ENCODE peak calls at places on chromosomes 6 and 20, in four cellular contexts. T is hepatocyte, C is cardiac muscle cell, N is tibial artery. K is an unnamed sample.
A peak's percentile ranks its signal among the peaks of the same experiment; 100 is the strongest.

GRCh38 chr6:148247386-148248063 is 95.1 kb upstream of the SASH1 start:
- DNase-seq in T (no peak), C (no peak), N (no peak), K (no peak)

GRCh38 chr6:41370488-41371111 is 35.2 kb downstream of the NCR2 start:
- DNase-seq in T (no peak), C (no peak), N (no peak), K (no peak)

GRCh38 chr6:2854394-2854982 is 12.8 kb upstream of the SERPINB1 start:
- DNase-seq in T (no peak), C (peak; percentile 71), N (no peak), K (no peak)

GRCh38 chr6:123715243-123715863 is 78.6 kb upstream of the TRDN start:
- DNase-seq in T (peak; percentile 49), C (peak; percentile 24), N (no peak), K (no peak)

GRCh38 chr6:111592726-111593515 is 12.8 kb downstream of the TRAF3IP2 start:
- DNase-seq in T (no peak), C (no peak), N (no peak), K (no peak)

GRCh38 chr20:63330084-63330760 is 30.9 kb downstream of the CHRNA4 start:
- DNase-seq in T (no peak), C (no peak), N (no peak), K (no peak)

GRCh38 chr20:63696628-63697356 is at the start of gene TNFRSF6B:
- DNase-seq in T (no peak), C (no peak), N (peak; percentile 20), K (peak; percentile 26)

GRCh38 chr6:69027861-69028260 is 392.8 kb downstream of the ADGRB3 start:
- DNase-seq in T (no peak), C (no peak), N (no peak), K (no peak)

GRCh38 chr20:21096321-21097043 is 9.7 kb downstream of the LINC00237 start:
- DNase-seq in T (no peak), C (peak; percentile 24), N (no peak), K (no peak)

GRCh38 chr20:59042151-59042795 is at the start of gene PRELID3B:
- DNase-seq in T (peak; percentile 34), C (peak; percentile 24), N (peak; percentile 31), K (peak; percentile 24)

GRCh38 chr6:84150680-84151079 is 76.8 kb downstream of the CEP162 start:
- DNase-seq in T (no peak), C (peak; percentile 42), N (no peak), K (no peak)

GRCh38 chr6:13635948-13636658 is 21.0 kb downstream of the NOL7 start:
- DNase-seq in T (no peak), C (no peak), N (no peak), K (no peak)

GRCh38 chr6:25166955-25167753 is 112.0 kb upstream of the CARMIL1 start:
- DNase-seq in T (no peak), C (no peak), N (no peak), K (no peak)

DNA sequence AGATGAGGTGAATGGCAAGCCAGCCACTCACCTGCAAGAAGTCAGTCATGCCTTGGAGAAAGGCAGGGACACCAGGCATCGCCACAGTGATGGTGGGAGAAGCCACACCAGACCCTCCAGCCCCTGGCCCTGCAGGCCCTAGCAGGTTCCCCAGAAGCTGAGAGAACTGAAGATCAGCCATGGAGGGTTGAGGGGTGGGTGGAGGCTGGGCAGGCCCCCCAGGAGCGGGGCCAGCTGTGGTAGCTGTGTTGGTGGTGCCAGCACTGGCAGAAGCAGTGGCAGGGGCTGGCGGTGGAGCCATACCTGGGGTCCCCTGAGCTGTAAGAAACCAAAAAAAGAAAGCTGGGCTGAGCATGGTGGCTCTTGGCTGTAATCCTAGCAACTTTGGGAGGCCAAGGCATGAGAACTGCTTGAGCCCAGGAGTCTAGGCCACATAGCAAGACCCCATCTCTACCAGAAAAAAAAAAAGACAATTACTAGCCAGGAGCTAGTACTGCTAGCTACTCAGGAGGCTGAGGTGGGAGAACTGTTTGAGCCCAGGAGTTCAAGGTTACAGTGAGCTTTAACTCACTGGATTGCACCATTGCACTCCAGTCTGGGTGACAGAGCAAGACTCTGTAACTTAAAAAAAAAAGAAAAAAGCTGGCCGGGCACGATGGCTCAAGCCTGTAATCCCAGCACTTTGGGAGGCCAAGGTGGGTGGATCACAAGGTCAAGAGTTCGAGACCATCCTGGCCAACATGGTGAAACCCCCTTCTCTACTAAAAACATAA is 9.5 kb downstream of the BAG6 start:
- DNase-seq in T (no peak), C (no peak), N (no peak), K (no peak)
- H3K27ac ChIP-seq in T (no peak overlapping the region), C (no peak overlapping the region), N (no peak overlapping the region), K (no peak overlapping the region)

DNA sequence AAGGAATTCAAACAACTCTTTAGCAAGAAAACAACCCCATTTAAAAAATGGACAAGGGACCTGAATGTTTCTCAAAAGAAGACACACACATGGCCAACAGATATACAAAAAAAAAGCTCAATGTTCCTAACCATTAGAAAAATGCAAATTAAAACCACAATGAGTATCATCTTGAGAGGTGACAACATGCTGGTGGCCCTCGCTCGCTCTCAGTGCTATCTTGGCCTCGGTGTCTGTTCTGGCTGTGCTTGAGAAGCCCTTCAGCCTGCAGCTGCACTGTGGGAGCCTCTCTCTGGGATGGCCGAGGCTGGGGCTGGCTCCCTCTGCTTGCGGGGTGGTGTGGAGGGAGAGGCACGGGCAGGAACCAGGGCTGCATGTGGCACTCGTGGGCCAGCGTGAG is 13.4 kb downstream of the SPINT4 start:
- DNase-seq in T (no peak), C (no peak), N (no peak), K (no peak)
- H3K4me1 ChIP-seq in T (no peaks in the 10 kb centered on the region), C (no peaks in the 10 kb centered on the region), N (no peaks in the 10 kb centered on the region), K (no peaks in the 10 kb centered on the region)

GRCh38 chr6:52992980-52993379 is 2.1 kb downstream of the GSTA4 start:
- DNase-seq in T (no peak), C (peak; percentile 76), N (no peak), K (no peak)

GRCh38 chr6:52993461-52993860 is 1.6 kb downstream of the GSTA4 start:
- DNase-seq in T (no peak), C (peak; percentile 13), N (no peak), K (no peak)

GRCh38 chr6:52995913-52996685 is 1.0 kb upstream of the GSTA4 start:
- DNase-seq in T (peak; percentile 33), C (peak; percentile 87), N (peak; percentile 41), K (peak; percentile 21)

GRCh38 chr6:52994789-52995078 is 350 bp downstream of the GSTA4 start:
- DNase-seq in T (peak; percentile 53), C (no peak), N (peak; percentile 45), K (peak; percentile 33)

DNA sequence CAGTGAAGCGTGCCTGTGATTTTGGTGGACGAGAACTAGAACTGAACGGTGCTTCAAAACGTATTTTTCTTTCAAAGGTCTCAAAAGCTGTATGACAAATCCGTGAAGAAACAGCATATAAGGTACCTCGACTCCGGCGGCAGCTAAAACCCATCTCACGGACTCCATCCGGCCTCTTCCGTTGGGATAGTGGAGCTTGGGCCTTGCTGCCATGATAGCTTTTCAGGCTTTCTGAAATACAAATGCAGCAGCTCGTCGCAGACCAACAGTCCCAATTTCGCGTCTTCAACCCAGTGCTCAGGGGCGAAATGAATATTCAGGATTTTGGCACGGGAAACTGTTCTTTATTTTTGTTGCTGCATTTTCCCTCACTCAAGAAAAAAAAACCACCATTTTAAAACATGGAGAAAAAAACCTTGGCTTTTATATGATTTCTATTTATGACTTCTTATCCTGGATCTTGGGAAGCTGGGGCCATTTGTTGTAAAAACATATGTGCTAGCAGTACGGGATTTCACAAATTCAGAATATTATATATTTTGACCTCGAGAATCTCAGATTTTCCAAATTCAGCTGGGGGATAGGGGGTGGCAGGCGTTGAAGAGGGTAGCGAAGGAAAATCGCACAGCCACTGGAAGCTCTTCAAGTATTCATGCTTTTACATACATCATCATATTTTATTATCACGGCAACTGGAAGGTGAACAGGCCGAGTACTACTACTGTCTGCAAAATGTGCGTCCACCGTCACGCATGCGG is 874 bp downstream of the GSTA4 start:
- DNase-seq in T (peak; percentile 45), C (peak; percentile 55), N (no peak), K (peak; percentile 22)
- H3K27ac ChIP-seq in T (peak overlapping the region; percentile 97), C (peak overlapping the region; percentile 99), N (peak overlapping the region; percentile 92), K (peak overlapping the region; percentile 91)

GRCh38 chr6:1068905-1069304 is 243.0 kb upstream of the FOXQ1 start:
- DNase-seq in T (no peak), C (no peak), N (no peak), K (no peak)
- H3K4me1 ChIP-seq in T (peaks cover 17% of the 10 kb centered on the region), C (peaks cover 21% of the 10 kb centered on the region), N (no peaks in the 10 kb centered on the region), K (peaks cover 8% of the 10 kb centered on the region)

DNA sequence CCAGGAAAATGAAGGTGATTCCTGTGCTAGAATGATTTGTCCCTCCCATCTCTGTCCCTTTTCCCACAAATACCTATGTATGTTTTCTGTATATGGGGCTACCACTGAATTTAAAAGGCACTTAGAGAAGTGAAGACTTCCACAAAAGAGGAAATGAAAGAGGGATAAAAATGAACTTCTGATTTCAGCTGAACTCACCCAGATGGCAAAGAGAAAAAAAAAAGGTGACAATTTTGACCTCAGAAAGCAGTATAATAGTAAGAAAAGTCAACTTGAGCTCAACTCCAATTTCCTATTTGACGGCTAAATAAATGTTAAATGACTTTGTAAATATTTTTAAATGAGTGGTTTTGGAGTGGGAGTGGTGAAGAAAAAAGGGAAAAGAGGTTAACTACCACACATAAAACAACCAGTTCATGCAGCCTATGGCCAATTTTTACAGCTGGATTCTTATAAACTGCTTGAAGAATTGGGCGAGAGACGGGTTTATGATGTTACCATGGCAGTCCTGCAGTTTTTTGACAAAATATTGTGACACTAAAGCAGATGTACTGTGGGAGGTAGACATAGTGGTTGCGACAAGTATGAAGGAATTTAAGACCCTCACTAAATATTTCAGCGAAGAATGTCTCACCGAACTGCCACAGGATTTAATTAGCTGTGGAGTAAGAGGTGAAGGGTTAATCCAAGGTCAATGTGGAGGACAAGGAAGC is 49.7 kb upstream of the ADTRP start:
- DNase-seq in T (no peak), C (no peak), N (no peak), K (no peak)
- H3K27ac ChIP-seq in T (no peak overlapping the region), C (no peak overlapping the region), N (no peak overlapping the region), K (no peak overlapping the region)

DNA sequence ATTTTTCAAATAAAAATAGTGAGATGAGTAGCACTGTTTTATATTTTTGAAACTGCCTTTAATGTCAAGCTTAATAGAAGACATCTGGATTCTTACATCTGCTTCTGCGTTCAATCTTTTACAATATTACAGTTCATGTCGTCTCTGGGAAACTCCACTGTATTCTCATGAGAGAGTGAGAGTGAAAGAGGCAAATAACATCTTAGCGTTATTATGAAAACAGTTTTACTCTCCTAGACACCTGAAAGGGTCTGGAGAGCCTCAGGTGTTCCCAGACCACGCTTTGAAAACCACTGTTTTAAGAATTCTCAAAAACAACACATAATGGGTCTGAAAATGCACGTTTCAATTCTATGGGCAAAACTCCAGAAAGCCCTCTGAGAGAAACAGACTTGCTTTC is 63.4 kb downstream of the ARHGAP18 start:
- DNase-seq in T (no peak), C (peak; percentile 29), N (no peak), K (no peak)
- H3K4me1 ChIP-seq in T (peaks cover 42% of the 10 kb centered on the region), C (peaks cover 4% of the 10 kb centered on the region), N (peaks cover 20% of the 10 kb centered on the region), K (peaks cover 46% of the 10 kb centered on the region)

GRCh38 chr20:10306440-10307358 is 88.1 kb downstream of the SNAP25 start:
- DNase-seq in T (no peak), C (peak; percentile 92), N (no peak), K (no peak)
- H3K27ac ChIP-seq in T (no peak overlapping the region), C (no peak overlapping the region), N (no peak overlapping the region), K (no peak overlapping the region)

DNA sequence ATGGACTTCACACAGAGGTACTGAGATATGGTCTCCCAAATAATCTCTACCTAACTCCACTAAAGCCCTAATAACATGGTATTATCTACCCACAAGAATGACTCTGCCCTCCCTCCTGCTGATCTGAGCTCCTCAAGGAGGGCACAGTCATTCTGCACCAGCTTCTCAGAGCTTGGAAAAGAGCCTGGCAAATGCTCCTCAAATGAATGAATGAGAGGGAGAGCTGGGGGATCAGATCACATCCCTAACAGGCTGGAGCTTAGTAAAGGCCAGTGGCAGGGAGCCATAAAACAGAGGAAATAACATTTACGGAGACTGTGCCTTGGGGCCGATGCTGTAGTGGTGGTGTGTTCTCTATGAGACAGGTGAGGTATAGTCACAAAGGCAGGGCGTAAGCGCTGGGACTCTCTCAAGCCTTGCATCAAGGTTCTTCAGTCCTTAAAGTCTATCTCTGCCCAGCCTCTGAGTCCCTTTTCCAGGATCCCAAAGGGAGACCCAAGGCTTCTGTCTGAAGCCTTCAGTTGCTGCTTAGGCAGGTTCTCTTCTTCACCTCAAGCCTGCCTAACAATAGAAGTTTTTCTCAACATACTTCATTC is 7.2 kb upstream of the NNAT start:
- DNase-seq in T (no peak), C (no peak), N (no peak), K (no peak)
- H3K4me1 ChIP-seq in T (peaks cover 29% of the 10 kb centered on the region), C (no peaks in the 10 kb centered on the region), N (no peaks in the 10 kb centered on the region), K (peaks cover 30% of the 10 kb centered on the region)

K was measured in heart right ventricle.